ENCODE peak calls at places on chromosomes 2 and 18, in ten cellular contexts. One of them, this sample, is unnamed.

GRCh38 chr18:22056962-22057361 is 112.4 kb upstream of the GATA6 start:
- DNase-seq in cardiac muscle cell: no peak
- DNase-seq in colonic mucosa: no peak
- DNase-seq in GM23338: no peak
- DNase-seq in H1: no peak
- DNase-seq in keratinocyte: no peak
- DNase-seq in sigmoid colon: no peak
- DNase-seq in thoracic aorta: no peak
- DNase-seq in PC-3: peak; percentile 65
- DNase-seq in K562: no peak
- DNase-seq in this sample: no peak

GRCh38 chr2:203913947-203914346 is 22.6 kb upstream of the ICOS start:
- DNase-seq in cardiac muscle cell: no peak
- DNase-seq in colonic mucosa: no peak
- DNase-seq in GM23338: peak; percentile 5
- DNase-seq in H1: no peak
- DNase-seq in keratinocyte: no peak
- DNase-seq in sigmoid colon: no peak
- DNase-seq in thoracic aorta: no peak
- DNase-seq in PC-3: no peak
- DNase-seq in K562: peak; percentile 1
- DNase-seq in this sample: no peak

GRCh38 chr2:101478561-101479001 is 3.7 kb upstream of the RFX8 start:
- DNase-seq in cardiac muscle cell: no peak
- DNase-seq in colonic mucosa: no peak
- DNase-seq in GM23338: peak; percentile 46
- DNase-seq in H1: no peak
- DNase-seq in keratinocyte: no peak
- DNase-seq in sigmoid colon: no peak
- DNase-seq in thoracic aorta: no peak
- DNase-seq in PC-3: no peak
- DNase-seq in K562: no peak
- DNase-seq in this sample: no peak

GRCh38 chr2:134181219-134181618 is 72.7 kb upstream of the MGAT5 start:
- DNase-seq in cardiac muscle cell: no peak
- DNase-seq in colonic mucosa: peak; percentile 31
- DNase-seq in GM23338: no peak
- DNase-seq in H1: no peak
- DNase-seq in keratinocyte: peak; percentile 58
- DNase-seq in sigmoid colon: no peak
- DNase-seq in thoracic aorta: no peak
- DNase-seq in PC-3: no peak
- DNase-seq in K562: no peak
- DNase-seq in this sample: no peak

GRCh38 chr2:66433945-66434678 is 813 bp upstream of the MEIS1 start:
- DNase-seq in cardiac muscle cell: peak; percentile 69
- DNase-seq in colonic mucosa: no peak
- DNase-seq in GM23338: peak; percentile 81
- DNase-seq in H1: no peak
- DNase-seq in keratinocyte: no peak
- DNase-seq in sigmoid colon: peak; percentile 88
- DNase-seq in thoracic aorta: no peak
- DNase-seq in PC-3: peak; percentile 53
- DNase-seq in K562: peak; percentile 52
- DNase-seq in this sample: no peak

GRCh38 chr2:132776271-132776670 is 106.3 kb upstream of the LYPD1 start:
- DNase-seq in cardiac muscle cell: peak; percentile 4
- DNase-seq in colonic mucosa: no peak
- DNase-seq in GM23338: peak; percentile 20
- DNase-seq in H1: no peak
- DNase-seq in keratinocyte: no peak
- DNase-seq in sigmoid colon: no peak
- DNase-seq in thoracic aorta: no peak
- DNase-seq in PC-3: no peak
- DNase-seq in K562: no peak
- DNase-seq in this sample: no peak

GRCh38 chr2:72917138-72917874 is at the start of gene EMX1:
- DNase-seq in cardiac muscle cell: peak; percentile 65
- DNase-seq in colonic mucosa: peak; percentile 84
- DNase-seq in GM23338: peak; percentile 91
- DNase-seq in H1: no peak
- DNase-seq in keratinocyte: no peak
- DNase-seq in sigmoid colon: no peak
- DNase-seq in thoracic aorta: no peak
- DNase-seq in PC-3: peak; percentile 71
- DNase-seq in K562: peak; percentile 72
- DNase-seq in this sample: no peak

GRCh38 chr2:232910376-232910775 is 40.3 kb downstream of the SNORC start:
- DNase-seq in cardiac muscle cell: no peak
- DNase-seq in colonic mucosa: no peak
- DNase-seq in GM23338: no peak
- DNase-seq in H1: no peak
- DNase-seq in keratinocyte: no peak
- DNase-seq in sigmoid colon: no peak
- DNase-seq in thoracic aorta: no peak
- DNase-seq in PC-3: no peak
- DNase-seq in K562: no peak
- DNase-seq in this sample: no peak

GRCh38 chr2:181685150-181685688 is 4.9 kb upstream of the NEUROD1 start:
- DNase-seq in cardiac muscle cell: peak; percentile 69
- DNase-seq in colonic mucosa: no peak
- DNase-seq in GM23338: peak; percentile 83
- DNase-seq in H1: no peak
- DNase-seq in keratinocyte: no peak
- DNase-seq in sigmoid colon: no peak
- DNase-seq in thoracic aorta: no peak
- DNase-seq in PC-3: no peak
- DNase-seq in K562: no peak
- DNase-seq in this sample: no peak

GRCh38 chr2:176852667-176853066 is 359.9 kb upstream of the HNRNPA3 start:
- DNase-seq in cardiac muscle cell: no peak
- DNase-seq in colonic mucosa: no peak
- DNase-seq in GM23338: peak; percentile 67
- DNase-seq in H1: no peak
- DNase-seq in keratinocyte: no peak
- DNase-seq in sigmoid colon: no peak
- DNase-seq in thoracic aorta: no peak
- DNase-seq in PC-3: no peak
- DNase-seq in K562: no peak
- DNase-seq in this sample: no peak

GRCh38 chr2:15834381-15835031 is 105.8 kb upstream of the MYCN start:
- DNase-seq in cardiac muscle cell: no peak
- DNase-seq in colonic mucosa: no peak
- DNase-seq in GM23338: no peak
- DNase-seq in H1: no peak
- DNase-seq in keratinocyte: no peak
- DNase-seq in sigmoid colon: no peak
- DNase-seq in thoracic aorta: no peak
- DNase-seq in PC-3: no peak
- DNase-seq in K562: no peak
- DNase-seq in this sample: no peak

GRCh38 chr2:23767871-23768611 is 158.9 kb downstream of the ATAD2B start:
- DNase-seq in cardiac muscle cell: no peak
- DNase-seq in colonic mucosa: no peak
- DNase-seq in GM23338: no peak
- DNase-seq in H1: no peak
- DNase-seq in keratinocyte: peak; percentile 62
- DNase-seq in sigmoid colon: no peak
- DNase-seq in thoracic aorta: no peak
- DNase-seq in PC-3: no peak
- DNase-seq in K562: no peak
- DNase-seq in this sample: no peak

GRCh38 chr2:110120171-110121051 is 4.8 kb upstream of the MALL start:
- DNase-seq in cardiac muscle cell: peak; percentile 85
- DNase-seq in colonic mucosa: no peak
- DNase-seq in GM23338: no peak
- DNase-seq in H1: no peak
- DNase-seq in keratinocyte: no peak
- DNase-seq in sigmoid colon: no peak
- DNase-seq in thoracic aorta: no peak
- DNase-seq in PC-3: no peak
- DNase-seq in K562: no peak
- DNase-seq in this sample: no peak

GRCh38 chr2:200677161-200677560 is 91.3 kb downstream of the AOX1 start:
- DNase-seq in cardiac muscle cell: no peak
- DNase-seq in colonic mucosa: no peak
- DNase-seq in GM23338: no peak
- DNase-seq in H1: no peak
- DNase-seq in keratinocyte: no peak
- DNase-seq in sigmoid colon: no peak
- DNase-seq in thoracic aorta: no peak
- DNase-seq in PC-3: no peak
- DNase-seq in K562: no peak
- DNase-seq in this sample: no peak

GRCh38 chr2:200679157-200679934 is 93.5 kb downstream of the AOX1 start:
- DNase-seq in cardiac muscle cell: no peak
- DNase-seq in colonic mucosa: no peak
- DNase-seq in GM23338: no peak
- DNase-seq in H1: no peak
- DNase-seq in keratinocyte: no peak
- DNase-seq in sigmoid colon: no peak
- DNase-seq in thoracic aorta: no peak
- DNase-seq in PC-3: peak; percentile 58
- DNase-seq in K562: no peak
- DNase-seq in this sample: no peak

GRCh38 chr2:200681731-200682130 is 95.9 kb downstream of the AOX1 start:
- DNase-seq in cardiac muscle cell: no peak
- DNase-seq in colonic mucosa: no peak
- DNase-seq in GM23338: no peak
- DNase-seq in H1: no peak
- DNase-seq in keratinocyte: no peak
- DNase-seq in sigmoid colon: no peak
- DNase-seq in thoracic aorta: no peak
- DNase-seq in PC-3: no peak
- DNase-seq in K562: no peak
- DNase-seq in this sample: no peak

GRCh38 chr2:200673191-200673590 is 87.4 kb downstream of the AOX1 start:
- DNase-seq in cardiac muscle cell: no peak
- DNase-seq in colonic mucosa: no peak
- DNase-seq in GM23338: no peak
- DNase-seq in H1: no peak
- DNase-seq in keratinocyte: no peak
- DNase-seq in sigmoid colon: no peak
- DNase-seq in thoracic aorta: no peak
- DNase-seq in PC-3: no peak
- DNase-seq in K562: no peak
- DNase-seq in this sample: no peak

GRCh38 chr2:200677721-200678532 is 92.1 kb downstream of the AOX1 start:
- DNase-seq in cardiac muscle cell: no peak
- DNase-seq in colonic mucosa: no peak
- DNase-seq in GM23338: peak; percentile 52
- DNase-seq in H1: no peak
- DNase-seq in keratinocyte: no peak
- DNase-seq in sigmoid colon: no peak
- DNase-seq in thoracic aorta: no peak
- DNase-seq in PC-3: peak; percentile 63
- DNase-seq in K562: no peak
- DNase-seq in this sample: peak; percentile 26
- H3K4me3 ChIP-seq in cardiac muscle cell: no peak overlapping the region
- H3K4me3 ChIP-seq in colonic mucosa: no peak overlapping the region
- H3K4me3 ChIP-seq in GM23338: no peak overlapping the region
- H3K4me3 ChIP-seq in H1: no peak overlapping the region
- H3K4me3 ChIP-seq in keratinocyte: no peak overlapping the region
- H3K4me3 ChIP-seq in sigmoid colon: no peak overlapping the region
- H3K4me3 ChIP-seq in thoracic aorta: no peak overlapping the region
- H3K4me3 ChIP-seq in PC-3: no peak overlapping the region
- H3K4me3 ChIP-seq in K562: no peak overlapping the region
- H3K4me3 ChIP-seq in this sample: no peak overlapping the region

GRCh38 chr2:30191107-30191506 is 40.2 kb upstream of the LBH start:
- DNase-seq in cardiac muscle cell: no peak
- DNase-seq in colonic mucosa: no peak
- DNase-seq in GM23338: no peak
- DNase-seq in H1: no peak
- DNase-seq in keratinocyte: no peak
- DNase-seq in sigmoid colon: no peak
- DNase-seq in thoracic aorta: no peak
- DNase-seq in PC-3: no peak
- DNase-seq in K562: no peak
- DNase-seq in this sample: no peak

GRCh38 chr2:30188292-30188691 is 41.5 kb downstream of the YPEL5 start:
- DNase-seq in cardiac muscle cell: no peak
- DNase-seq in colonic mucosa: no peak
- DNase-seq in GM23338: no peak
- DNase-seq in H1: no peak
- DNase-seq in keratinocyte: no peak
- DNase-seq in sigmoid colon: no peak
- DNase-seq in thoracic aorta: no peak
- DNase-seq in PC-3: no peak
- DNase-seq in K562: no peak
- DNase-seq in this sample: no peak

GRCh38 chr2:30191831-30192271 is 39.5 kb upstream of the LBH start:
- DNase-seq in cardiac muscle cell: peak; percentile 78
- DNase-seq in colonic mucosa: no peak
- DNase-seq in GM23338: no peak
- DNase-seq in H1: no peak
- DNase-seq in keratinocyte: no peak
- DNase-seq in sigmoid colon: peak; percentile 17
- DNase-seq in thoracic aorta: no peak
- DNase-seq in PC-3: no peak
- DNase-seq in K562: peak; percentile 95
- DNase-seq in this sample: no peak

GRCh38 chr2:30192327-30192726 is 39.0 kb upstream of the LBH start:
- DNase-seq in cardiac muscle cell: peak; percentile 41
- DNase-seq in colonic mucosa: no peak
- DNase-seq in GM23338: no peak
- DNase-seq in H1: no peak
- DNase-seq in keratinocyte: no peak
- DNase-seq in sigmoid colon: no peak
- DNase-seq in thoracic aorta: no peak
- DNase-seq in PC-3: no peak
- DNase-seq in K562: no peak
- DNase-seq in this sample: no peak

GRCh38 chr2:30190637-30191036 is 40.7 kb upstream of the LBH start:
- DNase-seq in cardiac muscle cell: no peak
- DNase-seq in colonic mucosa: no peak
- DNase-seq in GM23338: peak; percentile 10
- DNase-seq in H1: no peak
- DNase-seq in keratinocyte: no peak
- DNase-seq in sigmoid colon: peak; percentile 17
- DNase-seq in thoracic aorta: no peak
- DNase-seq in PC-3: no peak
- DNase-seq in K562: no peak
- DNase-seq in this sample: no peak
- H3K36me3 ChIP-seq in cardiac muscle cell: no peaks in the 10 kb centered on the region
- H3K36me3 ChIP-seq in colonic mucosa: no peaks in the 10 kb centered on the region
- H3K36me3 ChIP-seq in GM23338: no peaks in the 10 kb centered on the region
- H3K36me3 ChIP-seq in H1: no peaks in the 10 kb centered on the region
- H3K36me3 ChIP-seq in keratinocyte: no peaks in the 10 kb centered on the region
- H3K36me3 ChIP-seq in sigmoid colon: no peaks in the 10 kb centered on the region
- H3K36me3 ChIP-seq in thoracic aorta: no peaks in the 10 kb centered on the region
- H3K36me3 ChIP-seq in PC-3: no peaks in the 10 kb centered on the region
- H3K36me3 ChIP-seq in K562: no peaks in the 10 kb centered on the region
- H3K36me3 ChIP-seq in this sample: no peaks in the 10 kb centered on the region

GRCh38 chr2:218959761-218960195 is 312 bp downstream of the CDK5R2 start:
- DNase-seq in cardiac muscle cell: no peak
- DNase-seq in colonic mucosa: no peak
- DNase-seq in GM23338: peak; percentile 28
- DNase-seq in H1: no peak
- DNase-seq in keratinocyte: no peak
- DNase-seq in sigmoid colon: no peak
- DNase-seq in thoracic aorta: no peak
- DNase-seq in PC-3: no peak
- DNase-seq in K562: no peak
- DNase-seq in this sample: no peak
- TF ChIP-seq CTCF in cardiac muscle cell: no peak
- TF ChIP-seq CTCF in colonic mucosa: no peak
- TF ChIP-seq CTCF in GM23338: no peak
- TF ChIP-seq CTCF in H1: no peak
- TF ChIP-seq CTCF in keratinocyte: no peak
- TF ChIP-seq CTCF in sigmoid colon: no peak
- TF ChIP-seq CTCF in thoracic aorta: no peak
- TF ChIP-seq CTCF in PC-3: no peak
- TF ChIP-seq CTCF in K562: no peak
- TF ChIP-seq CTCF in this sample: no peak

GRCh38 chr2:36456227-36456788 is 100.7 kb downstream of the CRIM1 start:
- DNase-seq in cardiac muscle cell: peak; percentile 23
- DNase-seq in colonic mucosa: peak; percentile 67
- DNase-seq in GM23338: no peak
- DNase-seq in H1: no peak
- DNase-seq in keratinocyte: no peak
- DNase-seq in sigmoid colon: peak; percentile 80
- DNase-seq in thoracic aorta: peak; percentile 27
- DNase-seq in PC-3: no peak
- DNase-seq in K562: no peak
- DNase-seq in this sample: no peak
- H3K4me3 ChIP-seq in cardiac muscle cell: no peak overlapping the region
- H3K4me3 ChIP-seq in colonic mucosa: no peak overlapping the region
- H3K4me3 ChIP-seq in GM23338: no peak overlapping the region
- H3K4me3 ChIP-seq in H1: no peak overlapping the region
- H3K4me3 ChIP-seq in keratinocyte: no peak overlapping the region
- H3K4me3 ChIP-seq in sigmoid colon: peak overlapping the region; percentile 1
- H3K4me3 ChIP-seq in thoracic aorta: peak overlapping the region; percentile 48
- H3K4me3 ChIP-seq in PC-3: no peak overlapping the region
- H3K4me3 ChIP-seq in K562: no peak overlapping the region
- H3K4me3 ChIP-seq in this sample: no peak overlapping the region

This sample was measured in BJ.